ENCODE peak calls at places on chromosomes 6 and 20, in seven cellular contexts. O, K, H, I, G, E and A are unnamed samples.

GRCh38 chr6:90269334-90269733 is 27.3 kb downstream of the BACH2 start:
- DNase-seq in O (no peak), K (no peak), H (no peak), I (no peak), G (no peak), E (no peak), A (no peak)

GRCh38 chr6:79557683-79558082 is 20.5 kb upstream of the LCA5 start:
- DNase-seq in O (peak; percentile 12), K (no peak), H (no peak), I (no peak), G (no peak), E (no peak), A (no peak)

GRCh38 chr20:35398660-35399144 is 13.1 kb downstream of the UQCC1 start:
- DNase-seq in O (peak; percentile 84), K (no peak), H (no peak), I (peak; percentile 64), G (no peak), E (no peak), A (no peak)

GRCh38 chr20:37131486-37131885 is 35.7 kb upstream of the RBL1 start:
- DNase-seq in O (no peak), K (no peak), H (no peak), I (no peak), G (no peak), E (no peak), A (no peak)

GRCh38 chr6:125571207-125571740 is 178.2 kb upstream of the HEY2 start:
- DNase-seq in O (no peak), K (no peak), H (no peak), I (no peak), G (no peak), E (no peak), A (no peak)

GRCh38 chr6:155400022-155400965 is 55.3 kb downstream of the NOX3 start:
- DNase-seq in O (peak; percentile 41), K (no peak), H (no peak), I (no peak), G (no peak), E (no peak), A (no peak)

GRCh38 chr6:125066964-125067363 is 86.6 kb upstream of the TPD52L1 start:
- DNase-seq in O (peak; percentile 50), K (no peak), H (no peak), I (no peak), G (no peak), E (no peak), A (no peak)

GRCh38 chr20:60215786-60216730 is 257.8 kb downstream of the CDH26 start:
- DNase-seq in O (no peak), K (no peak), H (no peak), I (no peak), G (no peak), E (no peak), A (no peak)

GRCh38 chr6:106533079-106533478 is 96.2 kb downstream of the RTN4IP1 start:
- DNase-seq in O (no peak), K (no peak), H (no peak), I (no peak), G (no peak), E (no peak), A (no peak)

GRCh38 chr6:83365931-83366330 is 64.9 kb downstream of the ME1 start:
- DNase-seq in O (peak; percentile 72), K (no peak), H (peak; percentile 11), I (peak; percentile 77), G (no peak), E (no peak), A (no peak)